ENCODE peak calls at places on chromosomes 11 and 22, in six cellular contexts. B is iPS-NIHi11; I is AG09309; Y is activated CD4-positive, alpha-beta T cell treated with anti-CD3 and anti-CD28 coated beads for 1 hour; T is fibroblast of pulmonary artery; P is EH. N is an unnamed sample.

GRCh38 chr11:70542406-70542805 is 144.1 kb downstream of the CTTN start:
- DNase-seq in B (no peak), I (no peak), Y (no peak), T (no peak), P (no peak), N (no peak)

GRCh38 chr11:95363710-95364109 is 132.7 kb upstream of the SESN3 start:
- DNase-seq in B (peak), I (no peak), Y (no peak), T (no peak), P (no peak), N (no peak)

GRCh38 chr11:27058456-27058855 is 17.8 kb downstream of the BBOX1 start:
- DNase-seq in B (no peak), I (peak), Y (no peak), T (no peak), P (peak), N (no peak)

GRCh38 chr22:43331064-43331435 is 12.1 kb downstream of the SCUBE1 start:
- DNase-seq in B (no peak), I (no peak), Y (no peak), T (no peak), P (no peak), N (no peak)

GRCh38 chr11:10274726-10275125 is 19.3 kb downstream of the SBF2 start:
- DNase-seq in B (no peak), I (no peak), Y (no peak), T (no peak), P (peak), N (no peak)

GRCh38 chr11:69475141-69475865 is 6.2 kb upstream of the LINC01488 start:
- DNase-seq in B (no peak), I (no peak), Y (no peak), T (no peak), P (no peak), N (no peak)

GRCh38 chr11:85752201-85752889 is 58.6 kb downstream of the SYTL2 start:
- DNase-seq in B (no peak), I (no peak), Y (no peak), T (no peak), P (no peak), N (no peak)

GRCh38 chr11:130465259-130465658 is 16.8 kb downstream of the ADAMTS15 start:
- DNase-seq in B (no peak), I (no peak), Y (no peak), T (peak), P (peak), N (no peak)

GRCh38 chr11:492416-493226 is 14.4 kb downstream of the RNH1 start:
- DNase-seq in B (peak), I (no peak), Y (no peak), T (no peak), P (no peak), N (no peak)

GRCh38 chr22:45112136-45112879 is 51.4 kb upstream of the NUP50 start:
- DNase-seq in B (no peak), I (no peak), Y (no peak), T (peak), P (peak), N (no peak)

GRCh38 chr11:120337133-120337895 is 1.1 kb downstream of the ARHGEF12 start:
- DNase-seq in B (peak), I (no peak), Y (no peak), T (peak), P (peak), N (no peak)

GRCh38 chr22:36452473-36453265 is 28.8 kb downstream of the TXN2 start:
- DNase-seq in B (no peak), I (no peak), Y (no peak), T (no peak), P (no peak), N (no peak)

GRCh38 chr22:24230911-24231656 is 13.8 kb downstream of the GGT5 start:
- DNase-seq in B (peak), I (no peak), Y (peak), T (no peak), P (no peak), N (no peak)

GRCh38 chr22:20946080-20946986 is 20.7 kb upstream of the AIFM3 start:
- DNase-seq in B (no peak), I (no peak), Y (no peak), T (peak), P (peak), N (no peak)

GRCh38 chr22:33707581-33707980 is 212.7 kb downstream of the LARGE1 start:
- DNase-seq in B (no peak), I (no peak), Y (no peak), T (no peak), P (no peak), N (no peak)

GRCh38 chr22:29348956-29349355 is 33.5 kb upstream of the RASL10A start:
- DNase-seq in B (no peak), I (no peak), Y (no peak), T (no peak), P (no peak), N (no peak)

GRCh38 chr11:63609536-63609935 is 4.7 kb downstream of the PLAAT3 start:
- DNase-seq in B (no peak), I (no peak), Y (no peak), T (no peak), P (no peak), N (no peak)

GRCh38 chr11:14373941-14374646 is 15.1 kb upstream of the RRAS2 start:
- DNase-seq in B (no peak), I (peak), Y (no peak), T (peak), P (peak), N (no peak)

GRCh38 chr11:1757861-1758610 is 5.7 kb downstream of the CTSD start:
- DNase-seq in B (no peak), I (no peak), Y (no peak), T (no peak), P (no peak), N (no peak)

GRCh38 chr11:79100093-79100704 is 340.6 kb downstream of the TENM4 start:
- DNase-seq in B (peak), I (no peak), Y (no peak), T (peak), P (peak), N (no peak)

N was measured in NCI-H1048.